ENCODE peak calls at places on chromosomes 7 and 10, in seven cellular contexts. H is iPS-NIHi11; X is Right ventricle myocardium superior; V is astrocyte of the hippocampus; J is stimulated activated CD8-positive, alpha-beta memory T cell treated with anti-CD3 and anti-CD28 coated beads, Interleukin-4, amount 100 ng/mL, for 1 hour; E is NCI-H460; Y is G401. W is an unnamed sample.

GRCh38 chr10:72416661-72417060 is 61.9 kb upstream of the DNAJB12 start:
- DNase-seq in H (no peak), Y (no peak), V (no peak), J (no peak), E (no peak), X (no peak), W (no peak)

GRCh38 chr10:31599626-31600504 is 280.8 kb downstream of the ZEB1 start:
- DNase-seq in X (no peak), E (no peak), Y (no peak), J (no peak), H (no peak), V (no peak), W (no peak)

GRCh38 chr10:110496553-110497437 is 912 bp upstream of the DUSP5 start:
- DNase-seq in V (peak), H (no peak), J (no peak), E (no peak), Y (peak), X (no peak), W (no peak)

GRCh38 chr10:13707156-13707881 is 120.6 kb downstream of the PRPF18 start:
- DNase-seq in Y (peak), J (no peak), V (peak), H (peak), E (peak), X (peak), W (peak)

GRCh38 chr10:33657154-33657900 is 322.9 kb upstream of the NRP1 start:
- DNase-seq in V (no peak), X (no peak), J (no peak), Y (no peak), E (no peak), H (no peak), W (no peak)

GRCh38 chr10:118045842-118046490 is 775 bp downstream of the RAB11FIP2 start:
- DNase-seq in E (peak), J (no peak), Y (peak), H (no peak), X (peak), V (peak), W (peak)

GRCh38 chr7:45185028-45185863 is 27.7 kb downstream of the RAMP3 start:
- DNase-seq in Y (no peak), H (no peak), V (no peak), J (no peak), X (no peak), E (no peak), W (no peak)

GRCh38 chr7:144842377-144842851 is 6.6 kb upstream of the TPK1 start:
- DNase-seq in V (no peak), Y (no peak), E (no peak), J (no peak), H (peak), X (peak), W (peak)

GRCh38 chr10:48713966-48714618 is 29.4 kb downstream of the WDFY4 start:
- DNase-seq in H (no peak), E (no peak), V (no peak), J (no peak), Y (no peak), X (no peak), W (no peak)

GRCh38 chr10:67883710-67884312 is 645 bp upstream of the SIRT1 start:
- DNase-seq in J (no peak), Y (no peak), H (no peak), E (no peak), X (no peak), V (no peak), W (no peak)

GRCh38 chr7:93194368-93194767 is 31.9 kb downstream of the HEPACAM2 start:
- DNase-seq in J (no peak), E (no peak), H (no peak), V (no peak), X (no peak), Y (no peak), W (no peak)

GRCh38 chr7:46215987-46216567 is 295.0 kb upstream of the IGFBP3 start:
- DNase-seq in X (peak), H (peak), J (no peak), V (peak), E (no peak), Y (no peak), W (no peak)

GRCh38 chr10:10418397-10418796 is 599.3 kb upstream of the CELF2 start:
- DNase-seq in Y (no peak), J (no peak), H (no peak), V (peak), X (no peak), E (no peak), W (no peak)